ENCODE peak calls at places on chromosome 20, in five cellular contexts. One of them, this sample, is unnamed.

GRCh38 chr20:24389686-24390085 is 79.7 kb upstream of the SYNDIG1 start:
- DNase-seq in hippocampal formation: peak
- DNase-seq in uterus: no peak
- DNase-seq in non-pigmented ciliary epithelial cell: no peak
- DNase-seq in ecto neural progenitor cell: no peak
- DNase-seq in this sample: peak

GRCh38 chr20:13006825-13007224 is 1.9 kb upstream of the SPTLC3 start:
- DNase-seq in uterus: no peak
- DNase-seq in hippocampal formation: no peak
- DNase-seq in non-pigmented ciliary epithelial cell: no peak
- DNase-seq in ecto neural progenitor cell: no peak
- DNase-seq in this sample: no peak

GRCh38 chr20:12687476-12687875 is 321.3 kb upstream of the SPTLC3 start:
- DNase-seq in ecto neural progenitor cell: no peak
- DNase-seq in uterus: no peak
- DNase-seq in hippocampal formation: no peak
- DNase-seq in non-pigmented ciliary epithelial cell: no peak
- DNase-seq in this sample: no peak

GRCh38 chr20:56259948-56260347 is 11.4 kb downstream of the MC3R start:
- DNase-seq in uterus: no peak
- DNase-seq in hippocampal formation: no peak
- DNase-seq in non-pigmented ciliary epithelial cell: no peak
- DNase-seq in ecto neural progenitor cell: no peak
- DNase-seq in this sample: no peak

GRCh38 chr20:3753098-3753497 is 14.5 kb downstream of the ADISSP start:
- DNase-seq in non-pigmented ciliary epithelial cell: no peak
- DNase-seq in hippocampal formation: peak
- DNase-seq in uterus: peak
- DNase-seq in ecto neural progenitor cell: peak
- DNase-seq in this sample: no peak

GRCh38 chr20:31605902-31606677 is 1.0 kb downstream of the ID1 start:
- DNase-seq in hippocampal formation: no peak
- DNase-seq in non-pigmented ciliary epithelial cell: no peak
- DNase-seq in uterus: peak
- DNase-seq in ecto neural progenitor cell: peak
- DNase-seq in this sample: no peak

GRCh38 chr20:63457737-63458136 is 14.7 kb downstream of the KCNQ2 start:
- DNase-seq in hippocampal formation: no peak
- DNase-seq in ecto neural progenitor cell: no peak
- DNase-seq in uterus: no peak
- DNase-seq in non-pigmented ciliary epithelial cell: no peak
- DNase-seq in this sample: peak

GRCh38 chr20:43681468-43681942 is 14.6 kb downstream of the MYBL2 start:
- DNase-seq in uterus: no peak
- DNase-seq in hippocampal formation: no peak
- DNase-seq in ecto neural progenitor cell: no peak
- DNase-seq in non-pigmented ciliary epithelial cell: no peak
- DNase-seq in this sample: no peak

GRCh38 chr20:25223179-25223661 is 24.7 kb upstream of the PYGB start:
- DNase-seq in ecto neural progenitor cell: peak
- DNase-seq in non-pigmented ciliary epithelial cell: peak
- DNase-seq in hippocampal formation: no peak
- DNase-seq in uterus: peak
- DNase-seq in this sample: no peak

GRCh38 chr20:49647509-49647908 is 66.2 kb downstream of the B4GALT5 start:
- DNase-seq in uterus: no peak
- DNase-seq in non-pigmented ciliary epithelial cell: no peak
- DNase-seq in hippocampal formation: no peak
- DNase-seq in ecto neural progenitor cell: no peak
- DNase-seq in this sample: no peak

GRCh38 chr20:46253391-46253790 is 54.9 kb downstream of the CDH22 start:
- DNase-seq in hippocampal formation: no peak
- DNase-seq in non-pigmented ciliary epithelial cell: no peak
- DNase-seq in uterus: no peak
- DNase-seq in ecto neural progenitor cell: no peak
- DNase-seq in this sample: no peak

GRCh38 chr20:44644384-44645131 is 6.9 kb downstream of the ADA start:
- DNase-seq in uterus: no peak
- DNase-seq in non-pigmented ciliary epithelial cell: no peak
- DNase-seq in hippocampal formation: no peak
- DNase-seq in ecto neural progenitor cell: no peak
- DNase-seq in this sample: no peak

GRCh38 chr20:56506103-56506502 is 18.4 kb upstream of the FAM209A start:
- DNase-seq in hippocampal formation: no peak
- DNase-seq in ecto neural progenitor cell: no peak
- DNase-seq in uterus: no peak
- DNase-seq in non-pigmented ciliary epithelial cell: no peak
- DNase-seq in this sample: no peak

GRCh38 chr20:63555661-63556381 is 1.9 kb downstream of the FNDC11 start:
- DNase-seq in hippocampal formation: no peak
- DNase-seq in non-pigmented ciliary epithelial cell: no peak
- DNase-seq in uterus: no peak
- DNase-seq in ecto neural progenitor cell: no peak
- DNase-seq in this sample: no peak

GRCh38 chr20:59948828-59949720 is 8.9 kb downstream of the FAM217B start:
- DNase-seq in non-pigmented ciliary epithelial cell: peak
- DNase-seq in uterus: peak
- DNase-seq in ecto neural progenitor cell: no peak
- DNase-seq in hippocampal formation: no peak
- DNase-seq in this sample: no peak

This sample was measured in anterior cingulate cortex.